ENCODE peak calls at places on chromosomes 2 and 18, in nine cellular contexts. Q is ovary, X is SK-N-SH, W is adrenal gland, R is body of pancreas, T is IMR-90, C is HepG2, I is AG04450, Y is dorsolateral prefrontal cortex. S is an unnamed sample.

GRCh38 chr18:13259701-13260100 is 41.1 kb downstream of the LDLRAD4 start:
- DNase-seq in I (no peak), T (no peak), R (no peak), X (no peak), Q (no peak), Y (no peak), W (no peak), C (no peak), S (no peak)

GRCh38 chr2:138994502-138994901 is 214.3 kb upstream of the NXPH2 start:
- DNase-seq in Q (no peak), C (no peak), X (no peak), W (no peak), I (no peak), T (no peak), R (no peak), Y (no peak), S (no peak)

GRCh38 chr2:15241208-15241607 is 319.9 kb downstream of the NBAS start:
- DNase-seq in Q (no peak), R (no peak), C (peak), Y (no peak), I (no peak), W (no peak), T (no peak), X (no peak), S (no peak)

GRCh38 chr2:207041753-207042152 is 102.4 kb downstream of the CPO start:
- DNase-seq in Q (no peak), I (no peak), R (no peak), C (no peak), W (no peak), X (no peak), Y (no peak), T (no peak), S (no peak)

GRCh38 chr2:141911485-141912066 is 219.2 kb downstream of the LRP1B start:
- DNase-seq in T (peak), W (peak), I (no peak), Q (no peak), Y (no peak), C (peak), R (peak), X (no peak), S (peak)

GRCh38 chr2:130785466-130786055 is 30.2 kb downstream of the AMER3 start:
- DNase-seq in Q (no peak), X (no peak), I (no peak), R (peak), W (no peak), Y (peak), C (no peak), T (no peak), S (peak)

GRCh38 chr18:49819768-49820662 is 6.7 kb upstream of the ACAA2 start:
- DNase-seq in X (no peak), Y (no peak), T (no peak), C (no peak), Q (no peak), I (no peak), W (no peak), R (no peak), S (no peak)

GRCh38 chr2:113992090-113992489 is 102.2 kb downstream of the ACTR3 start:
- DNase-seq in W (no peak), I (no peak), X (no peak), Y (no peak), C (no peak), R (no peak), T (no peak), Q (no peak), S (no peak)

GRCh38 chr2:32464441-32464840 is 107.6 kb downstream of the BIRC6 start:
- DNase-seq in R (no peak), C (no peak), X (no peak), I (no peak), T (peak), W (no peak), Y (no peak), Q (no peak), S (no peak)

GRCh38 chr18:23627325-23627724 is 35.4 kb downstream of the ANKRD29 start:
- DNase-seq in Q (no peak), T (peak), C (peak), R (no peak), W (no peak), I (no peak), X (no peak), Y (no peak), S (no peak)

GRCh38 chr2:190530211-190530639 is 4.3 kb downstream of the NEMP2 start:
- DNase-seq in X (no peak), I (no peak), R (no peak), T (peak), W (no peak), Y (no peak), C (peak), Q (no peak), S (no peak)

GRCh38 chr2:234290671-234291070 is 206.2 kb downstream of the ARL4C start:
- DNase-seq in X (no peak), R (no peak), Y (no peak), Q (no peak), T (no peak), C (no peak), I (no peak), W (peak), S (no peak)

GRCh38 chr18:22723741-22724140 is 209.4 kb upstream of the RBBP8 start:
- DNase-seq in C (no peak), I (no peak), X (no peak), W (no peak), Q (no peak), T (no peak), Y (no peak), R (no peak), S (no peak)

GRCh38 chr2:83665894-83666293 is 793.2 kb downstream of the SUCLG1 start:
- DNase-seq in Q (no peak), C (peak), R (no peak), T (peak), Y (no peak), X (no peak), I (no peak), W (no peak), S (no peak)

GRCh38 chr2:232887171-232887850 is 17.2 kb downstream of the SNORC start:
- DNase-seq in R (no peak), C (no peak), I (no peak), T (no peak), X (peak), Q (no peak), Y (peak), W (no peak), S (peak)

GRCh38 chr2:120552800-120553471 is 182.7 kb upstream of the GLI2 start:
- DNase-seq in R (peak), C (peak), X (no peak), T (peak), Q (peak), Y (peak), W (peak), I (no peak), S (peak)

GRCh38 chr2:17578466-17578928 is 38.0 kb downstream of the VSNL1 start:
- DNase-seq in Y (no peak), X (no peak), I (no peak), C (peak), T (no peak), Q (no peak), W (no peak), R (no peak), S (no peak)

GRCh38 chr18:67199993-67200617 is 316.4 kb downstream of the DSEL start:
- DNase-seq in I (peak), Q (no peak), R (no peak), C (peak), X (peak), W (no peak), T (peak), Y (no peak), S (no peak)

GRCh38 chr18:36580266-36580665 is 248.5 kb downstream of the TPGS2 start:
- DNase-seq in I (no peak), Q (peak), W (no peak), Y (no peak), T (peak), C (no peak), X (no peak), R (no peak), S (no peak)

GRCh38 chr2:119352357-119352756 is 14.3 kb downstream of the C2orf76 start:
- DNase-seq in Q (no peak), T (no peak), Y (no peak), C (no peak), I (no peak), R (peak), X (no peak), W (no peak), S (no peak)

GRCh38 chr2:196407675-196408265 is 231.7 kb upstream of the CCDC150 start:
- DNase-seq in C (no peak), I (no peak), R (no peak), W (no peak), Y (no peak), T (no peak), X (no peak), Q (no peak), S (no peak)

GRCh38 chr2:211611061-211611518 is 927.5 kb downstream of the ERBB4 start:
- DNase-seq in Q (no peak), W (no peak), X (no peak), T (no peak), R (no peak), I (no peak), Y (no peak), C (peak), S (no peak)

GRCh38 chr2:237886702-237887481 is 27.5 kb downstream of the RAMP1 start:
- DNase-seq in Q (peak), Y (no peak), X (peak), C (no peak), T (peak), W (peak), I (peak), R (peak), S (no peak)

GRCh38 chr2:231877533-231878456 is 48.4 kb downstream of the NPPC start:
- DNase-seq in Q (no peak), Y (no peak), R (peak), T (peak), W (no peak), I (peak), X (no peak), C (peak), S (no peak)

DNA sequence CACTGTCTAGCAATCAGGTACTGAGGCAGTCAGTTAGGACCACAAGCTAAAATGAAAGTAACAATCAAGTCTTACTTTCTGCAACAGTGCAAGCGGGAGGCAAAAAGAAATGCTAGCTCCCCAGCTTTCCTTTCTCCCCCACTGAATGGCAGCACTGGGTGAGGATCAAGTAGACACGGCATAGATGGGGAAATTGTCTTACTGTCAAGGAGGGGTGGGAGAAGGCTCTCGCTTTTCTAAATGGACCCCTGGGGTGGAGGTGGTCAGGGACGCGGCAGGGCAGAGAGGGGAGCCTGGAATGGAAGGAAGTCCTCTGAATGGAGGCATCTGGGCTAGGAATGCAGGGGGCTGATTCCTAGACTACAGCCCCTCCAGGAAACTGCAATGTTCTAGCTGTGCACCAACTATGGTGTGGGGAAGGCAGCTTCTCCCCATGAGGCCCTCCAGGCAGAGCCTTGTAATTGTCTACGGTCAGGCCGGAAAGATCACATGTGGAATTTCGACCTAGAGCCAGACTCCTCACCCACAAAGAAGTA is 24.3 kb downstream of the METTL8 start:
- DNase-seq in R (no peak), Y (no peak), I (no peak), W (no peak), T (no peak), Q (no peak), C (no peak), X (no peak), S (no peak)
- H3K4me3 ChIP-seq in R (no peak), Y (peak), I (no peak), W (no peak), T (no peak), Q (no peak), C (no peak), X (no peak), S (no peak)

GRCh38 chr18:46281185-46282176 is 177.3 kb downstream of the HAUS1 start:
- DNase-seq in R (peak), X (peak), T (peak), W (peak), Q (peak), C (peak), I (peak), Y (peak), S (peak)

GRCh38 chr18:46282646-46283045 is 178.5 kb downstream of the HAUS1 start:
- DNase-seq in C (no peak), R (no peak), T (no peak), Q (no peak), X (no peak), W (no peak), I (no peak), Y (no peak), S (no peak)

GRCh38 chr18:46282177-46282570 is 178.0 kb downstream of the HAUS1 start:
- DNase-seq in T (no peak), I (no peak), X (no peak), Q (no peak), W (no peak), C (no peak), Y (no peak), R (no peak), S (no peak)

GRCh38 chr18:46283268-46283667 is 179.1 kb downstream of the HAUS1 start:
- DNase-seq in Y (peak), Q (no peak), I (no peak), W (no peak), X (no peak), R (no peak), C (no peak), T (peak), S (no peak)

DNA sequence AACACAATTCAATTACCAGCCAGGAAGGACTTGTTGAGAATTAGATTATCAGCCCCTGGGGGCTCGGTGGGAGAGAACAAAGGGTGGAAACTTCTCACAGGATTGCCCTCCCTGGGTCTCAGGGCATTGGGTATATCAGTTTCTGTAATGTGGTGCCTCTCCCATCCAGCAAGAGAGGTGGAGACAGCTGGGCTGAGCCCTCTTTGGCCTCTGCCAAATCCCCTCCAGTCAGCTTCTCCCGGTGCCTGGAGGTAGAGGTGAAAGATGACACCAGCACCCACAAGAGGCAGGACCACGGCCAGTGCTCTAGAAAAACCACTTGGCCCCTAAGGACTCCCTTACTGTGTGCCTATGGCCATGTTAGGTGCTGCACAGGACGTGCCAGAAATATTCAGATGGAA is 179.7 kb downstream of the HAUS1 start:
- DNase-seq in C (no peak), X (peak), I (no peak), Y (no peak), Q (no peak), R (no peak), W (no peak), T (no peak), S (peak)
- H3K27ac ChIP-seq in C (no peak), X (peak), I (no peak), Y (no peak), Q (no peak), R (no peak), W (no peak), T (no peak), S (peak)

DNA sequence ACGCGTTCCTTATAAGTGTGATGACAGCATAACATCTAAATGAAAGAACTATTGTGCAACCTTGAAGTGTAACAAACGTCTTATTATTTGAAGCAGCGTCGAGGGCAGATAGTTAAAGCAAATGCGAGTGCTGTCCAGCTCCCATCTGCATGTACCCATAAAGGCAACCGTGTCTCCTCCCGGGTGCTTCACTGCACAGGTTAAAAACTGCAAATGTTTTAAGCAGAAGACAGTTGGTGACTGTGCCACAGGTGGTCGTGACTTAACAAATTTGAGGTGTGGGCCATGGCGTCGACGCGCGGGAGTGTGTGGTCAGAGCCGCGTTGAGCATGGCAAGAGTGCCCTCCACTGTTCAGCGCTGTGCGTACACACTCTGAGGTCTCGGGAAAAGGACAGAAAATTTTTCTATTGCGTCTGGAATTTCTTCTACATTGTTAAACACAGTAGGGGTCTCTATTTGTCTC is 6.4 kb downstream of the SALL3 start:
- DNase-seq in X (peak), Q (no peak), W (no peak), R (no peak), T (no peak), Y (peak), I (no peak), C (peak), S (peak)
- TF ChIP-seq CTCF in X (peak), Q (no peak), W (no peak), R (peak), T (peak), Y (peak), I (peak), C (peak), S (peak)

DNA sequence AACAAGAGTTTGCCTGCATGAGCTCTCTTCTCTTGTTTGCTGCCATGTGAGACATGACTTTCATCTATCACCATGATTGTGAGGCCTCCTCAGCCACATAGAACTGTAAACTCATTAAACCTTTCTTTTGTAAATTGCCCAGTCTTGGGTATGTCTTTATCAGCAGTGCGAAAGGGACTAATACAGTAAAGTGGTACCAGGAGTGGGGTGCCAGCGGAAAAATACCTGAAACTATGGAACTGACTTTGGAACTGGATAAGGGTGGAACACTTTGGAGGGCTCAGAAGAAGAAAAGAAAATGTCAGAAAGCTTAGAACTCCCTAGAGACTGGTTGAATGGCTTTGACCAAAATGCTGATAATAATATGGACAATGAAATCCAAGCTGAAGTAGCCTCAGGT is 260.9 kb downstream of the DSC3 start:
- DNase-seq in I (no peak), X (no peak), Y (no peak), C (no peak), T (no peak), W (no peak), Q (no peak), R (no peak), S (no peak)
- H3K4me3 ChIP-seq in I (no peak), X (no peak), Y (no peak), C (no peak), T (no peak), W (no peak), Q (no peak), R (no peak), S (no peak)